ENCODE peak calls at places on chromosomes 7 and 10, in five cellular contexts. K is natural killer cell; Y is right lobe of liver; E is naive thymus-derived CD8-positive, alpha-beta T cell; T is activated CD4-positive, alpha-beta T cell treated with anti-CD3 and anti-CD28 coated beads for 36 hours. U is an unnamed sample.

GRCh38 chr7:99677646-99678045 is 2.1 kb downstream of the CYP3A5 start:
- ATAC-seq in K (no peak), Y (peak), E (no peak), T (no peak), U (no peak)

GRCh38 chr10:6176691-6177231 is 26.0 kb upstream of the PFKFB3 start:
- ATAC-seq in K (no peak), Y (no peak), E (no peak), T (no peak), U (peak)

GRCh38 chr7:67913604-67914003 is 917.0 kb downstream of the TYW1 start:
- ATAC-seq in K (no peak), Y (no peak), E (no peak), T (no peak), U (no peak)

GRCh38 chr7:139830779-139831498 is 1.9 kb downstream of the TBXAS1 start:
- ATAC-seq in K (peak), Y (peak), E (no peak), T (peak), U (no peak)

GRCh38 chr7:22821702-22822485 is 755 bp downstream of the TOMM7 start:
- ATAC-seq in K (no peak), Y (peak), E (peak), T (no peak), U (peak)

GRCh38 chr10:99730026-99730425 is 1.9 kb downstream of the COX15 start:
- ATAC-seq in K (no peak), Y (no peak), E (no peak), T (no peak), U (peak)

GRCh38 chr10:114751856-114752255 is 69.7 kb upstream of the FHIP2A start:
- ATAC-seq in K (no peak), Y (no peak), E (no peak), T (no peak), U (peak)

GRCh38 chr10:5046410-5046809 is 42.8 kb upstream of the AKR1C2 start:
- ATAC-seq in K (no peak), Y (no peak), E (no peak), T (no peak), U (no peak)

GRCh38 chr10:20984632-20985031 is 87.5 kb upstream of the NEBL start:
- ATAC-seq in K (no peak), Y (no peak), E (no peak), T (no peak), U (peak)

GRCh38 chr10:77084431-77085144 is 553.0 kb downstream of the KCNMA1 start:
- ATAC-seq in K (no peak), Y (no peak), E (no peak), T (no peak), U (no peak)

GRCh38 chr7:1669954-1670893 is at the start of gene ELFN1:
- ATAC-seq in K (no peak), Y (peak), E (no peak), T (no peak), U (no peak)

GRCh38 chr7:465710-466400 is 53.8 kb downstream of the PDGFA start:
- ATAC-seq in K (no peak), Y (no peak), E (no peak), T (no peak), U (no peak)

GRCh38 chr10:77732213-77733003 is 94.8 kb upstream of the KCNMA1 start:
- ATAC-seq in K (no peak), Y (no peak), E (no peak), T (no peak), U (no peak)

GRCh38 chr7:151719895-151720238 is 157.0 kb downstream of the PRKAG2 start:
- ATAC-seq in K (no peak), Y (no peak), E (no peak), T (no peak), U (no peak)

GRCh38 chr7:131174391-131174790 is 153.3 kb upstream of the MKLN1 start:
- ATAC-seq in K (no peak), Y (no peak), E (no peak), T (no peak), U (no peak)

GRCh38 chr10:62183442-62183841 is 85.2 kb downstream of the RTKN2 start:
- ATAC-seq in K (peak), Y (no peak), E (peak), T (peak), U (no peak)

GRCh38 chr10:106960812-106961211 is 203.7 kb downstream of the SORCS1 start:
- ATAC-seq in K (no peak), Y (no peak), E (no peak), T (no peak), U (no peak)

GRCh38 chr10:92915892-92916291 is 67.6 kb downstream of the EXOC6 start:
- ATAC-seq in K (no peak), Y (no peak), E (no peak), T (no peak), U (no peak)

GRCh38 chr7:7693881-7694280 is 24.5 kb downstream of the RPA3 start:
- ATAC-seq in K (no peak), Y (no peak), E (no peak), T (no peak), U (no peak)

GRCh38 chr10:69749180-69750010 is 52.3 kb upstream of the COL13A1 start:
- ATAC-seq in K (no peak), Y (no peak), E (no peak), T (no peak), U (no peak)

GRCh38 chr7:110104243-110104642 is 986.7 kb upstream of the LRRN3 start:
- ATAC-seq in K (no peak), Y (no peak), E (no peak), T (no peak), U (no peak)

GRCh38 chr7:141339603-141340002 is 211.6 kb upstream of the AGK start:
- ATAC-seq in K (no peak), Y (no peak), E (no peak), T (no peak), U (no peak)

GRCh38 chr7:116726713-116727431 is 54.9 kb downstream of the MET start:
- ATAC-seq in K (no peak), Y (peak), E (no peak), T (no peak), U (no peak)

GRCh38 chr10:88472540-88472939 is 110.6 kb downstream of the RNLS start:
- ATAC-seq in K (no peak), Y (peak), E (no peak), T (no peak), U (no peak)

GRCh38 chr10:32155075-32155516 is 98.9 kb upstream of the KIF5B start:
- ATAC-seq in K (no peak), Y (no peak), E (no peak), T (no peak), U (peak)

GRCh38 chr7:65820287-65820950 is 52.5 kb upstream of the VKORC1L1 start:
- ATAC-seq in K (no peak), Y (no peak), E (no peak), T (peak), U (no peak)

GRCh38 chr10:74021248-74022055 is 23.5 kb downstream of the VCL start:
- ATAC-seq in K (no peak), Y (no peak), E (no peak), T (peak), U (peak)

GRCh38 chr10:14409856-14410458 is 79.2 kb upstream of the FRMD4A start:
- ATAC-seq in K (no peak), Y (no peak), E (peak), T (no peak), U (no peak)

GRCh38 chr7:121449735-121450134 is 53.6 kb upstream of the FAM3C start:
- ATAC-seq in K (no peak), Y (no peak), E (no peak), T (no peak), U (no peak)

GRCh38 chr7:30169585-30169978 is 34.8 kb downstream of the MTURN start:
- ATAC-seq in K (no peak), Y (no peak), E (no peak), T (no peak), U (no peak)

GRCh38 chr10:72736176-72736795 is 44.3 kb downstream of the MCU start:
- ATAC-seq in K (no peak), Y (peak), E (no peak), T (no peak), U (no peak)

GRCh38 chr7:143811-144453 is 48.4 kb upstream of the FAM20C start:
- ATAC-seq in K (no peak), Y (no peak), E (no peak), T (no peak), U (peak)